ENCODE peak calls at places on chromosome 20, in seven cellular contexts. Q is CD8-positive, alpha-beta T cell; U is RPMI8226; D is activated naive CD8-positive, alpha-beta T cell treated with anti-CD3 and anti-CD28 coated beads, Interleukin-2, amount 50 U/mL, for 16 hours; I is HEK293T; P is uterus; V is progenitor cell of endocrine pancreas. H is an unnamed sample.

GRCh38 chr20:44720994-44721784 is 6.0 kb downstream of the CCN5 start:
- DNase-seq in D (no peak), V (no peak), Q (no peak), I (no peak), P (peak), U (no peak), H (no peak)

GRCh38 chr20:36861875-36862801 is 13.8 kb upstream of the TLDC2 start:
- DNase-seq in I (no peak), P (peak), U (no peak), V (no peak), Q (no peak), D (no peak), H (no peak)

GRCh38 chr20:44896583-44896982 is 11.1 kb downstream of the YWHAB start:
- DNase-seq in V (no peak), Q (no peak), D (no peak), P (no peak), I (no peak), U (no peak), H (no peak)

GRCh38 chr20:462199-462991 is at the start of gene TBC1D20:
- DNase-seq in V (peak), D (peak), U (peak), I (peak), P (peak), Q (peak), H (peak)

GRCh38 chr20:57388953-57389694 is 2.1 kb upstream of the RBM38 start:
- DNase-seq in P (peak), Q (peak), D (no peak), U (peak), V (peak), I (peak), H (peak)

GRCh38 chr20:63293866-63294535 is 1.0 kb downstream of the COL20A1 start:
- DNase-seq in U (no peak), V (no peak), I (no peak), D (no peak), P (no peak), Q (no peak), H (no peak)

GRCh38 chr20:15937179-15937578 is 636.1 kb downstream of the KIF16B start:
- DNase-seq in V (no peak), P (no peak), D (no peak), U (no peak), Q (no peak), I (no peak), H (no peak)

GRCh38 chr20:1900321-1900791 is 5.1 kb downstream of the SIRPA start:
- DNase-seq in D (no peak), U (peak), V (peak), P (peak), Q (no peak), I (peak), H (peak)

GRCh38 chr20:61819484-61819846 is 246.2 kb downstream of the TAF4 start:
- DNase-seq in D (no peak), I (no peak), V (no peak), Q (no peak), P (no peak), U (no peak), H (no peak)

GRCh38 chr20:56581701-56582100 is 47.4 kb upstream of the TFAP2C start:
- DNase-seq in I (no peak), U (no peak), P (no peak), Q (no peak), V (no peak), D (no peak), H (no peak)

GRCh38 chr20:44463466-44463865 is 12.2 kb upstream of the TTPAL start:
- DNase-seq in I (no peak), D (no peak), V (no peak), P (no peak), Q (no peak), U (no peak), H (no peak)

GRCh38 chr20:25315418-25316210 is 67.7 kb downstream of the PYGB start:
- DNase-seq in Q (no peak), U (peak), D (no peak), P (no peak), I (no peak), V (no peak), H (no peak)

GRCh38 chr20:35730583-35731468 is 11.2 kb downstream of the RBM39 start:
- DNase-seq in D (no peak), P (no peak), Q (no peak), I (no peak), U (no peak), V (no peak), H (no peak)

GRCh38 chr20:20624914-20625313 is 87.5 kb downstream of the RALGAPA2 start:
- DNase-seq in P (no peak), D (no peak), U (no peak), I (no peak), Q (no peak), V (no peak), H (no peak)

GRCh38 chr20:18985551-18985950 is 172.0 kb downstream of the SCP2D1 start:
- DNase-seq in D (no peak), I (no peak), U (no peak), V (no peak), P (no peak), Q (no peak), H (no peak)

GRCh38 chr20:63830821-63831593 is at the start of gene ZBTB46:
- DNase-seq in U (peak), V (no peak), D (no peak), P (peak), Q (no peak), I (peak), H (peak)

GRCh38 chr20:43766395-43766794 is 39.6 kb upstream of the GTSF1L start:
- DNase-seq in V (no peak), Q (no peak), U (no peak), P (no peak), D (no peak), I (no peak), H (no peak)

GRCh38 chr20:38706482-38706881 is 17.8 kb upstream of the SLC32A1 start:
- DNase-seq in V (no peak), D (no peak), U (no peak), Q (no peak), P (no peak), I (no peak), H (no peak)

GRCh38 chr20:48702388-48703041 is 125.3 kb downstream of the PREX1 start:
- DNase-seq in D (no peak), V (no peak), P (no peak), Q (no peak), I (no peak), U (no peak), H (no peak)

GRCh38 chr20:47040506-47041125 is 146.0 kb downstream of the EYA2 start:
- DNase-seq in I (no peak), V (no peak), U (no peak), Q (no peak), D (no peak), P (no peak), H (no peak)

GRCh38 chr20:23691675-23692074 is 2.8 kb upstream of the CST4 start:
- DNase-seq in P (no peak), I (no peak), Q (peak), U (no peak), D (no peak), V (no peak), H (no peak)

H was measured in NCI-H1930.